ENCODE peak calls at places on chromosomes 11 and 22, in eight cellular contexts. Y is tibial nerve, Q is upper lobe of right lung, I is astrocyte of the spinal cord, W is cardiac muscle cell, U is right atrium auricular region, A is IMR-90, T is lower leg skin. B is an unnamed sample.

GRCh38 chr11:125476721-125477120 is 19.3 kb downstream of the FEZ1 start:
- DNase-seq in Y (no peak), Q (no peak), I (no peak), W (no peak), U (no peak), A (no peak), T (no peak), B (no peak)

GRCh38 chr11:107467754-107468153 is 10.1 kb upstream of the CWF19L2 start:
- DNase-seq in Y (no peak), Q (no peak), I (no peak), W (no peak), U (no peak), A (no peak), T (no peak), B (no peak)

GRCh38 chr22:48464246-48464645 is 1363.4 kb downstream of the BRD1 start:
- DNase-seq in Y (no peak), Q (peak), I (no peak), W (no peak), U (no peak), A (no peak), T (no peak), B (no peak)

GRCh38 chr11:116890193-116890592 is 52.8 kb upstream of the APOA1 start:
- DNase-seq in Y (no peak), Q (no peak), I (no peak), W (no peak), U (no peak), A (peak), T (no peak), B (no peak)

GRCh38 chr11:59765068-59765770 is 10.0 kb downstream of the STX3 start:
- DNase-seq in Y (no peak), Q (no peak), I (no peak), W (no peak), U (no peak), A (no peak), T (no peak), B (no peak)

GRCh38 chr11:122116591-122116990 is 576 bp upstream of the BLID start:
- DNase-seq in Y (no peak), Q (no peak), I (no peak), W (no peak), U (no peak), A (no peak), T (no peak), B (no peak)

GRCh38 chr11:77374108-77374507 is 72.6 kb upstream of the GDPD4 start:
- DNase-seq in Y (no peak), Q (no peak), I (peak), W (no peak), U (no peak), A (peak), T (no peak), B (no peak)

GRCh38 chr11:134238956-134239355 is 14.2 kb downstream of the THYN1 start:
- DNase-seq in Y (no peak), Q (no peak), I (no peak), W (no peak), U (no peak), A (no peak), T (no peak), B (no peak)

GRCh38 chr22:37546436-37547248 is 13.6 kb upstream of the CDC42EP1 start:
- DNase-seq in Y (no peak), Q (peak), I (peak), W (peak), U (no peak), A (peak), T (no peak), B (no peak)

GRCh38 chr11:84720706-84721402 is 906.3 kb downstream of the DLG2 start:
- DNase-seq in Y (peak), Q (peak), I (peak), W (peak), U (peak), A (no peak), T (no peak), B (no peak)

GRCh38 chr11:84719935-84720577 is 907.1 kb downstream of the DLG2 start:
- DNase-seq in Y (no peak), Q (no peak), I (no peak), W (no peak), U (no peak), A (no peak), T (no peak), B (peak)

GRCh38 chr11:84721561-84721961 is 905.6 kb downstream of the DLG2 start:
- DNase-seq in Y (no peak), Q (no peak), I (no peak), W (no peak), U (no peak), A (no peak), T (no peak), B (no peak)

DNA sequence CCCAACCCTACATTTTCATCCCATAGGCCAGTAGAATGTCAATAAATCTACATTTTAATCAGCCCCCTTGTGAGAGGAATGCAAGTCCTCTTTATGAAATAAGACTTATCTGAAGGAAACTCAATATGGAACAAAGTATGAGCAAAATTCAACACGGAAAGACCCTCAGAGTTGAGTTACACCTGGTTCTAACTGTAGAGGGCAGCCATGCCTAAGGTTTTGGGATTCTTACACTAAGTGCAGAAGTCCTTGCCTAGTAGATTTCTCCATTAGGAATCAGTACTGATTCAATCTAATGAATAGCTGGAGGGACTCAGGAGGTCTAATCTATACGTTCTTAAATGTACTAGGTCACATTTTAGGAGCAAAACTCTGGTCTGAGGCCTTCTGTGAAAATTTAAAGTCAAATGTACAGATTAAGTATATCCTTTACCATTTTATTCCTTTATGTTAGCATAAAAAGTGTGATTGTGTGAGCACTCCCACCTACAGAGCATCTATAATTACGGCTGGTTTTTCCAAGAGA is 904.5 kb downstream of the DLG2 start:
- DNase-seq in Y (no peak), Q (no peak), I (no peak), W (no peak), U (no peak), A (no peak), T (no peak), B (no peak)
- TF ChIP-seq CTCF in Y (no peak), Q (no peak), I (no peak), W (no peak), U (no peak), A (no peak), T (no peak), B (no peak)

DNA sequence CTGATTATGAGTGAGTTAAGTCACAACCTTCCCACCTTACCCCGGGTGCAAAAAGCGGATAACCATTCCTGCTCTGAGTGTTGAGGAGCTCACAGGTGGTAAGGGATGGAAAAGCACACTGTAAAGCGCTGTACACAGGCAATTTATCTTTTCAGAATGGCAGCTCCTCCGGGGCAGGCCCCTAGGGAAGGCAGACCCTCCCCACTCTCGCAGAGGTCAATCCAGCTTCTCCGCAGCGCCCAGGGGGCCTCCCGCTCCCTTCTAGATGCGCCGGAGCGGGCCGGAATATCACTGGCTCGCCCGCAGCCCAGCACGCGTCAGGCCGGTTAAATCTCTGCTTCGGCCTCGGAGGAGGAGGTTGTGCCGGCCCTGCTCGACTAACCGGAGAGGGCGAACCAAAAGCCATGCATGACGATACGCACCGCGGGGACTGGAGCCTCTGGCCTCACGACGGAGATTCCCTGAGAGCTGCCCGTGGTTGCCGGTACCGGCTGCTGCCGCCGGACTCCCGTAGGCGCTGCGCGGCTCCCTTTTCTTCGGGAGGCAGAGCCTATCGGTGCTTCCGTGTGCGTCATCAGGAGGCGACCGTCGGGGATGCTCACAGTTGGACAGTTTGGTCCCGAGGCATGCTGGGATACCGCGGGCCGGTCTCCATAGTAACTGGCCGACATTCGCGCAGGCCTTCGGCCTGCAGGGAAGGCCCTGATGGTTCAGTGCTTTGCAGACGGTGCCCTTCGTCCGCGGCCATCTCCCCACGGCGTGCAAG is at the start of gene BRMS1:
- DNase-seq in Y (peak), Q (peak), I (peak), W (peak), U (peak), A (peak), T (peak), B (peak)
- TF ChIP-seq CTCF in Y (peak), Q (peak), I (no peak), W (no peak), U (peak), A (no peak), T (no peak), B (no peak)

GRCh38 chr11:65435981-65436411 is 13.4 kb downstream of the NEAT1 start:
- DNase-seq in Y (no peak), Q (peak), I (peak), W (peak), U (peak), A (no peak), T (no peak), B (no peak)
- TF ChIP-seq CTCF in Y (no peak), Q (no peak), I (no peak), W (no peak), U (no peak), A (no peak), T (no peak), B (no peak)

GRCh38 chr22:30982501-30982900 is 13.4 kb downstream of the TUG1 start:
- DNase-seq in Y (no peak), Q (no peak), I (no peak), W (no peak), U (no peak), A (no peak), T (no peak), B (no peak)

GRCh38 chr22:30979932-30980331 is 10.9 kb downstream of the TUG1 start:
- DNase-seq in Y (no peak), Q (no peak), I (no peak), W (no peak), U (no peak), A (no peak), T (no peak), B (no peak)

GRCh38 chr22:30985561-30986208 is 16.6 kb downstream of the TUG1 start:
- DNase-seq in Y (no peak), Q (no peak), I (no peak), W (no peak), U (no peak), A (no peak), T (no peak), B (no peak)

GRCh38 chr22:30989473-30989872 is 20.4 kb downstream of the TUG1 start:
- DNase-seq in Y (no peak), Q (no peak), I (no peak), W (peak), U (no peak), A (no peak), T (no peak), B (no peak)

DNA sequence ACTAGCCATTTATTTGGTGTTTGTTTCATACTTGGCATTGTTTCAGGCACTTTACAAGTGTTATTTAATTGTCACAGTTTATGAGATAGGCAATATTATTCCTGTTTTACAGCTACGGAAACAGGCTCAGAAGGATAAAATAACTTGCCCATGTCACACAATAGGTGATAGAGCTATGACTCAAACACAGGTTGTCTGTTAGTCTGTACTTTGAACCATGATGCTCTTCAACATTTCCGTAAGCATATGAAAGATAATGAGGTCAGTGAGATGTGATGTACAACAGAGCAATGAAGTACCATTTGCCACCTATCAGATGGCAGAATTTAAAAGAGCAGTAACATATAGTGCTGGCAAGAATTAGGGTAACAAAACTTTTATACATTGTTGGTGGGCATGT is 15.3 kb downstream of the TUG1 start:
- DNase-seq in Y (no peak), Q (no peak), I (no peak), W (no peak), U (no peak), A (no peak), T (no peak), B (no peak)
- TF ChIP-seq CTCF in Y (no peak), Q (no peak), I (no peak), W (no peak), U (no peak), A (no peak), T (no peak), B (no peak)

GRCh38 chr11:69125861-69126260 is 29.9 kb upstream of the SMIM38 start:
- DNase-seq in Y (no peak), Q (peak), I (no peak), W (no peak), U (no peak), A (no peak), T (no peak), B (no peak)

GRCh38 chr11:69122642-69123431 is 32.9 kb upstream of the SMIM38 start:
- DNase-seq in Y (no peak), Q (peak), I (peak), W (peak), U (peak), A (peak), T (peak), B (peak)

GRCh38 chr11:69121621-69122336 is 34.0 kb upstream of the SMIM38 start:
- DNase-seq in Y (no peak), Q (peak), I (no peak), W (no peak), U (no peak), A (no peak), T (no peak), B (no peak)

GRCh38 chr11:69122337-69122641 is 33.4 kb upstream of the SMIM38 start:
- DNase-seq in Y (no peak), Q (no peak), I (no peak), W (no peak), U (no peak), A (no peak), T (no peak), B (no peak)

GRCh38 chr11:69123593-69124545 is 31.9 kb upstream of the SMIM38 start:
- DNase-seq in Y (no peak), Q (peak), I (no peak), W (no peak), U (no peak), A (no peak), T (no peak), B (no peak)
- TF ChIP-seq CTCF in Y (no peak), Q (no peak), I (no peak), W (no peak), U (no peak), A (no peak), T (no peak), B (no peak)

GRCh38 chr22:43159484-43160178 is 8.3 kb downstream of the TSPO start:
- DNase-seq in Y (no peak), Q (no peak), I (no peak), W (peak), U (no peak), A (no peak), T (no peak), B (no peak)
- TF ChIP-seq CTCF in Y (no peak), Q (peak), I (peak), W (peak), U (peak), A (peak), T (no peak), B (no peak)

DNA sequence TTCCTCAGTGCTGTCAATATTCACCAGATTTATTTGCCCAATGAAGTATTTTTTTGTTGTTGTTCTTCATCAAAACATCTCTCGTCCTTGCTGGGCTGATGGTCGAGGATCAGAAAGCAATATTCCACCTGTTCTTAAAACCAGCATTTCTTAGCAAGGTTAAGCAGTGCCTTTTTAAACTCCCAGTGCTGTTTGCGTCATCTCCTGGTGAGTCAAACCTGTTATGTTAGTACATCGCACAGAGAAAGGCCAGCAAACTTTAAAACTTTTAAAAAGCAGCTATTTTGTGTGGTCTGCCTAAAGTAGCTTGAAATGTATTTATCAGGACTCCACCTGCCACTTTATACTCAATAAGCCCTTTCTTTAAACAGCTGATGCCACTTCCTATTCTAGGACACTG is 802.0 kb downstream of the KCNA4 start:
- DNase-seq in Y (no peak), Q (no peak), I (peak), W (peak), U (no peak), A (peak), T (no peak), B (no peak)
- TF ChIP-seq CTCF in Y (no peak), Q (no peak), I (no peak), W (no peak), U (no peak), A (no peak), T (no peak), B (no peak)

DNA sequence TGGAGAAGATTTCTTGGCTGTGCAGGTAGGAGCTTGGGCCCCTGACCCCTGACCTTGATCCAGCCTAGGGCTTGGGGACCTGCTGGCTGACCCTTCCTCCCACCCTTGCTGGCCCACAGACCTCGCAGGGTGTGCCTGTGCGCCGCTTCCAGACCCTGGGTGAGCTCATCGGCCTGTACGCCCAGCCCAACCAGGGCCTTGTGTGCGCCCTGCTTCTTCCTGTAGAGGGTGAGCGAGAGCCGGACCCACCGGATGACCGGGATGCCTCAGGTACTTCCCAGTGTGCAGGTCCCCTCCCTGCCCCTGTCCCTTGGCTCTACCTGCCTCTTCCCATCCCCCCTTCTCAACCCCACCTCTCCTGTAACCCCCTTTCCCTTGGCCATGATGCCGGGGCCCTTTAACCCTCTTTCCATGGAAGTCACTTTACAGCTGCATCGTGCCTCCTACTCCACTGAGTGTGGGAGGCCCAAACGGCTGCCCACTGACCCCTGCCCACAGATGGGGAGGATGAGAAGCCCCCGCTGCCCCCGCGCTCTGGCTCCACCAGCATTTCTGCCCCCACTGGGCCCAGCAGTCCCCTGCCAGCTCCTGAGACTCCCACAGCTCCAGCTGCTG is 3.8 kb downstream of the INPPL1 start:
- DNase-seq in Y (no peak), Q (peak), I (no peak), W (no peak), U (no peak), A (no peak), T (no peak), B (no peak)
- TF ChIP-seq CTCF in Y (no peak), Q (no peak), I (peak), W (peak), U (no peak), A (no peak), T (no peak), B (no peak)

DNA sequence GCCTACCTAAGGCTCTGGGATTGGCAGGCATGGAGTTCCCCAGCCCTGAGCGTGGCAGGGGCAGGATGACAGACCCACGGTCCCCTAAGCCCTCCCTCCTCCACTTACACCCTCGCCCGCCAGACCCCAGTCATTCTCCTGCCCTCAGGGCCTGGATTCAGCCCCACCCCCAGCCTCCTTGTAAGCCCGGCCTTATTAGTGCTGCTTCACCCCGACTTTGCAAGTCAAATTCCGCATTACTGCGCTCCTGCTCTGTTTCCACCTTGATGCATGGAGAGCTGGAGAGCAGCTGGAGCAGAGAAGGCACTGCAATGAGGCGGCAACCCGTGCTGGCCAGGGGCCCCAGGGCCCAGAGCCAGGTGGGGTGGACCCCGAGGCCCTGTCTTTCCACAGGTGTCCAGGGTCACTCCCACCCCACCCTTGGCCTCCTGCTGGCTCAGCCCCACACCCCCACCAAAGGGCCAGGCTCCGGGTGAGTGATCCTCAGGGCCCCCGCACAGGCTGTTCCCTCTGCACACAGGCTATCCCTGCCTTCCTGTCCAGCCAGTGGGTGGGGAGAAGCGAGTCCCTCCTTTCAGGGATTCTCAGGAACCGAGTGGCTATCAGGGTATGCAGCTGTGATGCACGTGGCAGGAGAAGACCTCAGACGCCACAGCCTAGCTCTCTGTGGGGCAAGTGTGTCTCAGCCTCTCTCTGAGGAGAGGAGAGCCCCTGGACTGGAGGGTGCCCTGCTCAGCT is 36.5 kb downstream of the RTN4R start:
- DNase-seq in Y (no peak), Q (no peak), I (no peak), W (no peak), U (no peak), A (no peak), T (no peak), B (no peak)
- TF ChIP-seq CTCF in Y (no peak), Q (no peak), I (no peak), W (no peak), U (no peak), A (no peak), T (no peak), B (no peak)